ENCODE peak calls at places on chromosomes 12 and 14, in five cellular contexts. Z is anterior cingulate cortex; S is activated T-helper 1 cell treated with Interleukin-2 at 50 U/mL for 16 hours; B is CD4-positive, alpha-beta memory T cell; V is cardiac fibroblast. X is an unnamed sample.

GRCh38 chr12:106919910-106920544 is 35.7 kb upstream of the TMEM263 start:
- DNase-seq in Z (no peak), S (no peak), B (no peak), V (peak), X (no peak)

GRCh38 chr12:1842905-1843640 is 22.7 kb downstream of the LRTM2 start:
- DNase-seq in Z (no peak), S (no peak), B (no peak), V (no peak), X (no peak)

GRCh38 chr12:118328486-118329340 is 44.0 kb downstream of the TAOK3 start:
- DNase-seq in Z (no peak), S (no peak), B (no peak), V (no peak), X (no peak)

GRCh38 chr14:34845869-34846268 is 29.3 kb downstream of the BAZ1A start:
- DNase-seq in Z (no peak), S (no peak), B (no peak), V (no peak), X (no peak)

GRCh38 chr12:124928095-124928911 is 13.9 kb upstream of the UBC start:
- DNase-seq in Z (no peak), S (no peak), B (peak), V (peak), X (peak)

GRCh38 chr12:101570022-101570421 is 24.7 kb upstream of the MYBPC1 start:
- DNase-seq in Z (no peak), S (no peak), B (no peak), V (peak), X (peak)

GRCh38 chr12:99287136-99287535 is 360.4 kb upstream of the GARIN6 start:
- DNase-seq in Z (no peak), S (no peak), B (no peak), V (no peak), X (no peak)

GRCh38 chr12:10672231-10672868 is 1.5 kb downstream of the STYK1 start:
- DNase-seq in Z (no peak), S (no peak), B (peak), V (no peak), X (no peak)

GRCh38 chr14:35222872-35223471 is 69.2 kb upstream of the PSMA6 start:
- DNase-seq in Z (no peak), S (no peak), B (no peak), V (no peak), X (no peak)

GRCh38 chr12:75548879-75549278 is 37.5 kb upstream of the KRR1 start:
- DNase-seq in Z (no peak), S (no peak), B (no peak), V (no peak), X (no peak)

GRCh38 chr14:49923442-49923841 is 30.6 kb downstream of the ARF6 start:
- DNase-seq in Z (no peak), S (no peak), B (no peak), V (no peak), X (no peak)

GRCh38 chr14:68397827-68398226 is 395.0 kb downstream of the ZFP36L1 start:
- DNase-seq in Z (no peak), S (no peak), B (no peak), V (peak), X (no peak)

GRCh38 chr14:65832431-65833253 is 420.1 kb downstream of the FUT8 start:
- DNase-seq in Z (no peak), S (no peak), B (no peak), V (peak), X (no peak)

GRCh38 chr14:63383776-63384367 is 65.1 kb upstream of the GPHB5 start:
- DNase-seq in Z (no peak), S (no peak), B (no peak), V (no peak), X (no peak)